ENCODE peak calls at places on chromosomes 2 and 18, in four cellular contexts. E, J, Z and Y are unnamed samples.

GRCh38 chr2:19649785-19650380 is 251.9 kb downstream of the TTC32 start:
- DNase-seq in Z (no peak), E (no peak), J (no peak), Y (no peak)

GRCh38 chr2:73986085-73986680 is 1.5 kb downstream of the TET3 start:
- DNase-seq in J (no peak), E (peak; percentile 20), Z (no peak), Y (no peak)

GRCh38 chr18:68494802-68495560 is 219.9 kb downstream of the TMX3 start:
- DNase-seq in Z (no peak), E (peak; percentile 13), J (no peak), Y (no peak)

GRCh38 chr18:23619388-23619873 is 33.1 kb upstream of the NPC1 start:
- DNase-seq in E (peak; percentile 56), J (no peak), Z (peak; percentile 71), Y (no peak)

GRCh38 chr2:191247381-191248057 is 2.3 kb downstream of the MYO1B start:
- DNase-seq in J (no peak), E (peak; percentile 42), Z (no peak), Y (no peak)

GRCh38 chr2:240581811-240582210 is 4.7 kb upstream of the CAPN10 start:
- DNase-seq in Z (no peak), E (no peak), J (no peak), Y (no peak)

GRCh38 chr2:1653956-1654695 is 90.2 kb downstream of the PXDN start:
- DNase-seq in Z (no peak), J (no peak), E (no peak), Y (no peak)

GRCh38 chr2:237452846-237453245 is 34.2 kb upstream of the MLPH start:
- DNase-seq in E (no peak), J (no peak), Z (no peak), Y (no peak)

GRCh38 chr2:3200420-3200939 is 177.1 kb downstream of the EIPR1 start:
- DNase-seq in J (no peak), Z (no peak), E (no peak), Y (no peak)

GRCh38 chr2:158197940-158198339 is 96.3 kb downstream of the UPP2 start:
- DNase-seq in E (no peak), J (no peak), Z (no peak), Y (no peak)

DNA sequence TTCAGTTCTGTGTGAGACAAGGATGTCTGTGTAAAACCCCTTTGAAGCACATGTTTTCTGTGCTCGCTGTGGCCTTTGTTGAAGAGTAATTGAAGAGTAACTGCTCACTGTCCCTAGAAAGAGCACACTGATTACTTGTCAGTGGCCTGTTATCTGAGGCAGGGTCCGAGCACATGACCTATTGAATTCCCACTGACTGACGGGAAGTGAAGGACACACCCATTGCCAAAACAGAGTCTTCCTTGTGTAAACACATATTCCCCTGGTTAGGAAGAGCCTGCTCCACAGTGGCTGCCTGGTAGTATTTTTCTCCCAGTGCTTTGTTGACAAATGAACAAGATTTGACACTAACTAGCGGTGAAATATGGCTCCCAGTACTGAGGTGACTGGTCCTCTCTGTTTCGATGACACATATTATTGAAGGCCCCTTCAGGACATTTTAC is 148.5 kb upstream of the GYPC start:
- DNase-seq in E (no peak), Z (no peak), J (no peak), Y (no peak)
- H3K27ac ChIP-seq in E (no peak overlapping the region), Z (no peak overlapping the region), J (no peak overlapping the region), Y (no peak overlapping the region)

DNA sequence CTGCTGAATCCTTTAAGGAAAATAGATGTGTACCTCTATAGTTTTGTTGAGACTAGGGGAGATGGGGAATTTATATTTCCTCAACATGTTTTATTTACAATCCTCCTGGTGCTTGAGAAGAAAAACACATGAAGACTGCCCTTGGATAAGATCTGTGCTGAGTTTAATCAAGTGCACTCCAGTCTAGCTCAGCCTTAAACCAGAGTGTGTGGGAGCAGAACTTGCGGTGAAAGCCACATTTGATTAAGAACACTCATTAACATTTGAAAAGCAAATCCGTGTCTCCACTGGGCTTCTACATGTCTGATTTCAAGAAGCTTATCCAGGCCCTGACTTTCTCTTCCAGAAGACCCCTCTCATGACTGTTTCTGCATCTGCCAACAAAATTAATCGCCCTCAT is 84.8 kb upstream of the ITGA6 start:
- DNase-seq in Z (no peak), E (no peak), J (no peak), Y (no peak)
- H3K27ac ChIP-seq in Z (no peak overlapping the region), E (peak overlapping the region; percentile 81), J (no peak overlapping the region), Y (no peak overlapping the region)

DNA sequence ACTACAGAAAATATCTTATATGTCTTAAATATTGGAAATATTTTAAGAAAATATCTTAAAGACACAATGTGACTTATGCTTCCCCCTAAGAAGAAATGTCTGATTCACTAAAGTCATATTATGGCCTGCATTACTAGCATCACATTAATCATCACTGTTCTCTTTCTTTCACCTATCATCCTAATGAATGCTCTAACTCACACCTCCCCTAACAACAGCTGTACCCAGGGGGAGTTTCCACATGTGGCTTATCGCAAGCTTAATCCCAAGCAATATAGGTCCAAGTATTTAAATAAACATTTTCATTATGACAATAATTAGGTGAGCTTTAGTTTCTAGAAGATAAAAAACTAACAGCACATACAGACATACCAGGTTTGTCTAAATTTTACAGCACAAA is 39.6 kb downstream of the REV1 start:
- DNase-seq in E (no peak), Z (no peak), J (no peak), Y (no peak)
- H3K27ac ChIP-seq in E (no peak overlapping the region), Z (no peak overlapping the region), J (no peak overlapping the region), Y (no peak overlapping the region)

GRCh38 chr2:30361751-30362394 is 85.2 kb upstream of the LCLAT1 start:
- DNase-seq in J (no peak), Z (no peak), E (no peak), Y (no peak)

GRCh38 chr2:30363406-30363805 is 83.6 kb upstream of the LCLAT1 start:
- DNase-seq in Z (no peak), J (no peak), E (no peak), Y (no peak)

GRCh38 chr2:30365201-30365600 is 81.8 kb upstream of the LCLAT1 start:
- DNase-seq in J (no peak), E (no peak), Z (no peak), Y (no peak)

GRCh38 chr2:30359644-30360167 is 87.3 kb upstream of the LCLAT1 start:
- DNase-seq in J (no peak), E (peak; percentile 63), Z (peak; percentile 71), Y (no peak)

GRCh38 chr2:30362468-30363081 is 84.5 kb upstream of the LCLAT1 start:
- DNase-seq in J (no peak), E (no peak), Z (no peak), Y (no peak)
- H3K27ac ChIP-seq in J (no peak overlapping the region), E (no peak overlapping the region), Z (peak overlapping the region; percentile 43), Y (no peak overlapping the region)

DNA sequence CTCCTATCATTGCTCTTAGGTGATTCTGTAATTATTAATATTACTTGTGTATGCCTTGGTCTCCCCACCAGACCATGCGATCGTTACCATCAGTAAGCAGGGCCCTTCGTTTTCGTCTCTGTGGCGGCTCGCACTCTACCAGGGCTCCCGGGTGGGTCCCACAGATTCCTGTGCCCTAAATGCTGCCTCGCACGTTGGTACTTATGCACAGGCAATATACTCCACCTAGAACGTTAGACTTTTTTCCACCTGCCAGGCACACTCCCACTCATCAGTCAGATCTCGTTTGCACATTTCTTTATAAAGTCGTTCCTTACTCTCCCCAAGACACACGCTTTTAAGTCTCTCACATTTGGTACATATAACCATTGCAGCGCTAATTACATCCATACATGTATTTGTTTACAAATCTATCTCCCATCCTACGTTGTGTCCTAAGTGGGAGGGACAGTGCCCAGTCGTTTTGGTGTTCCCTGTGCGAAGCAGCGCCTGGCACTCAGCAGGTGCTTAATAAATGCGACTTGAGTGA is 901 bp downstream of the FEZ2 start:
- DNase-seq in E (no peak), Z (no peak), J (no peak), Y (no peak)
- H3K27ac ChIP-seq in E (peak overlapping the region; percentile 94), Z (peak overlapping the region; percentile 97), J (peak overlapping the region; percentile 65), Y (peak overlapping the region; percentile 58)

DNA sequence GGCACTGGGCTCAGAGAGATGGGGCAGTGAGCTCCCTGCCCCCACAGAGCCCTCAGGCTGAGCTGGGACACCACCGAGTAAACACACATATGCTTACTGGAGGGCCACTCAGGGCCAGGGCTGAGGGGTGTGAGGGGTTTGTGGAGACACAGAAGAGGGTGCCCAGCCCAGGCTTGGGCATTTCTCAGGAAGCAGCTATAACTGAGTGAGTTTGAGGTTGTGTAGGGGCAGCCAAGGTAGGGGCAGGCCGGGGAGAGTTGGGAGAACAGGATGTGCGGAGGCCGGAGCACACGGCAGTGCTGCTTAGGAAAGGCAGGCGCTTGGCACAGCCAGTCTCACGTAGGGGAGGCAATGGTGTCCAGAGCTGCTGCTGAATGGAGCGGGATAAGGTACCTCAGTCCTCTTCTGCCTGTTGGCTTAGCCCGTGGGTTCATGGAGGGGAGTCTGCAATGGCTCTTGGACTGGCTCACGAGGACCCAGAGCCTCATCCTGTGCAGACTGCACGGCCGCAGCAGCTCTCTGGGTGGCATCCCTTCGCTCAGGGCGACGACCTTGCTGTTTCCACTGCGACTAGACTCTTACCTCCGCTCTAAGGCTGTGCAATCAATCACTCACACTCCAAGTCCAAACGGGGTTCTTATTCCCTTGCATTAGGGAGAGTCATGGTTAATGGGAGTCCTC is 466.1 kb upstream of the HS6ST1 start:
- DNase-seq in J (no peak), Z (peak; percentile 51), E (no peak), Y (no peak)
- H3K27ac ChIP-seq in J (no peak overlapping the region), Z (no peak overlapping the region), E (no peak overlapping the region), Y (no peak overlapping the region)

DNA sequence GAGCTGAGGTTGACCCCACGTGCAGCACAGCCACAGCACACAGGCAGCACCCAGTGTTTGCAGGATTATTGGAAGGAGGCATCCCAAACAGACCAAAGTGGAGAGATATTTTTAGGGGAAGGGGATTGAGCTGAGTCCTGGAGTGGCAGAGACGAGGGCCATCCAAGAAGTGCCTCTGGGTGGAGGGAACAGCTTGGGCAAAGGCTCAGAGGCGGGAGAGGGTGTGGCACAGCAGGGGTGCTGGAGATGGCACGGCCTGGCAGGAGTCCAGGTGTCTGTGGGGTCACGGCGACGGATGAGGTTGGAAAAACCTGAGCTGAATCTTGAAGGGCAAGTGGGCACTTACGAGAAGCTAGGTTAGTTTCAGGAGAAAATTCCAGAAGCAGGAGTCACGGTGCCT is 60.6 kb downstream of the INHBB start:
- DNase-seq in E (no peak), Z (no peak), J (no peak), Y (no peak)
- H3K27ac ChIP-seq in E (no peak overlapping the region), Z (no peak overlapping the region), J (no peak overlapping the region), Y (no peak overlapping the region)

GRCh38 chr2:46861916-46862315 is 53.7 kb downstream of the MCFD2 start:
- DNase-seq in J (no peak), Z (no peak), E (no peak), Y (no peak)
- H3K27ac ChIP-seq in J (no peak overlapping the region), Z (no peak overlapping the region), E (peak overlapping the region; percentile 5), Y (no peak overlapping the region)

DNA sequence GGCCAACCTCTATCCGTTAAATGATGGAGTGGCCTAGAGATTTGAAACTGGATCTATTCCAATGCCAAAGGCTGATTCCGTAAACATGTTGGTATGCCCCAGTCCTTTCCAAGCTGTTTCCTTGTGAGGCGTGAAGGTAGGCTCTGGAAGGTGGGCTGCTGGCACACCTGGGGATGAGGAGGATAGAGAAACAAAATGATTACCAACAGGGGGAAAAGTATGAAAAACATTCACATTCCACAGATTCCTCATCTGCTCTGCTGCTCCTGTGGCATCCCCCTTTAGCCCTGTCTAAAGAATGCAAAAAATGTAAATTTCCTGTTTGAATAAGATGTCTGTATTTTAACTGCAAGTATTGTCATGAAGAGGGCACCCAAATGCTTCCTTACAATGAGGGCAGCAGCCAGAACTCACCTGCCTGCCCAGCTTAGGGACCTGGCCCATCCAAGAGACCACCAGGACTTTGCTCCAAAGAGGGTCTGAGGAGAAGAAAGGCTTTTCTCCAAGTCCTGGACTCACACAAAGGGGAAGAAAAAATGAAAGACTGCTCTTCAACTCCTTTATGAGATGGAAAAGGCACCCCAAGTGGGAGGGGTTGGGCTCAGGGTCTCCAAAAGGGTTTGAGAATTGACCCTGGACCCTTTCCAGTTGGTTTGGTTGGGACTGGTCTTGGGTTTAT is 132.3 kb upstream of the PELI1 start:
- DNase-seq in Z (no peak), J (no peak), E (no peak), Y (no peak)
- H3K27ac ChIP-seq in Z (peak overlapping the region; percentile 51), J (no peak overlapping the region), E (no peak overlapping the region), Y (peak overlapping the region; percentile 36)